ENCODE peak calls at places on chromosome 6, in eight cellular contexts. L is left ventricle myocardium inferior, I is prostate gland, T is tibial artery, J is fibroblast of lung, H is endothelial cell of umbilical vein, N is Calu3, U is NB4. Z is an unnamed sample.

GRCh38 chr6:36351152-36351571 is 14.5 kb upstream of the BNIP5 start:
- DNase-seq in L (no peak), I (no peak), T (no peak), J (peak), H (no peak), N (no peak), U (no peak), Z (no peak)

GRCh38 chr6:25172819-25173218 is 106.4 kb upstream of the CARMIL1 start:
- DNase-seq in L (no peak), I (no peak), T (no peak), J (peak), H (no peak), N (peak), U (no peak), Z (no peak)

GRCh38 chr6:110320307-110320706 is 37.8 kb downstream of the METTL24 start:
- DNase-seq in L (no peak), I (no peak), T (no peak), J (no peak), H (no peak), N (no peak), U (no peak), Z (no peak)

GRCh38 chr6:52663120-52663934 is 7.6 kb upstream of the TMEM14A start:
- DNase-seq in L (no peak), I (peak), T (peak), J (peak), H (peak), N (peak), U (peak), Z (peak)

GRCh38 chr6:98958791-98959190 is 11.0 kb upstream of the FBXL4 start:
- DNase-seq in L (no peak), I (peak), T (no peak), J (no peak), H (peak), N (no peak), U (no peak), Z (no peak)

GRCh38 chr6:151722342-151722741 is 85.1 kb upstream of the ESR1 start:
- DNase-seq in L (no peak), I (no peak), T (no peak), J (no peak), H (no peak), N (no peak), U (no peak), Z (no peak)

GRCh38 chr6:71619836-71620235 is 266.5 kb upstream of the RIMS1 start:
- DNase-seq in L (no peak), I (no peak), T (no peak), J (no peak), H (no peak), N (no peak), U (no peak), Z (no peak)

GRCh38 chr6:17633465-17634188 is 33.5 kb downstream of the FAM8A1 start:
- DNase-seq in L (no peak), I (no peak), T (no peak), J (no peak), H (no peak), N (no peak), U (no peak), Z (no peak)

GRCh38 chr6:15200087-15200486 is 45.8 kb upstream of the JARID2 start:
- DNase-seq in L (no peak), I (no peak), T (no peak), J (no peak), H (no peak), N (no peak), U (no peak), Z (no peak)

GRCh38 chr6:160348552-160349441 is 619 bp downstream of the SLC22A3 start:
- DNase-seq in L (no peak), I (no peak), T (no peak), J (peak), H (no peak), N (peak), U (no peak), Z (no peak)

GRCh38 chr6:34074064-34074739 is 71.7 kb downstream of the GRM4 start:
- DNase-seq in L (no peak), I (no peak), T (no peak), J (no peak), H (no peak), N (no peak), U (no peak), Z (no peak)

GRCh38 chr6:80502871-80503270 is 396.4 kb downstream of the BCKDHB start:
- DNase-seq in L (no peak), I (no peak), T (no peak), J (no peak), H (no peak), N (no peak), U (no peak), Z (no peak)

GRCh38 chr6:135853227-135853626 is 1.7 kb downstream of the PDE7B start:
- DNase-seq in L (no peak), I (no peak), T (no peak), J (peak), H (peak), N (no peak), U (no peak), Z (no peak)

GRCh38 chr6:10309826-10310405 is 105.0 kb downstream of the TFAP2A start:
- DNase-seq in L (no peak), I (no peak), T (no peak), J (no peak), H (no peak), N (no peak), U (no peak), Z (no peak)

GRCh38 chr6:40955181-40955550 is 83.9 kb downstream of the UNC5CL start:
- DNase-seq in L (no peak), I (no peak), T (no peak), J (no peak), H (no peak), N (no peak), U (no peak), Z (no peak)

GRCh38 chr6:125798734-125799510 is 8.2 kb downstream of the NCOA7 start:
- DNase-seq in L (no peak), I (no peak), T (no peak), J (no peak), H (no peak), N (no peak), U (peak), Z (no peak)

GRCh38 chr6:16163066-16163465 is 34.2 kb downstream of the MYLIP start:
- DNase-seq in L (no peak), I (no peak), T (no peak), J (no peak), H (peak), N (no peak), U (no peak), Z (no peak)

GRCh38 chr6:147287869-147288271 is 83.7 kb downstream of the STXBP5 start:
- DNase-seq in L (no peak), I (no peak), T (no peak), J (peak), H (peak), N (peak), U (no peak), Z (no peak)

GRCh38 chr6:110322151-110323003 is 35.8 kb downstream of the METTL24 start:
- DNase-seq in L (no peak), I (no peak), T (no peak), J (no peak), H (no peak), N (no peak), U (peak), Z (no peak)

GRCh38 chr6:155778336-155778735 is 322.7 kb upstream of the NOX3 start:
- DNase-seq in L (no peak), I (no peak), T (no peak), J (no peak), H (no peak), N (no peak), U (no peak), Z (no peak)

GRCh38 chr6:155782320-155782730 is 326.7 kb upstream of the NOX3 start:
- DNase-seq in L (no peak), I (peak), T (no peak), J (peak), H (peak), N (peak), U (no peak), Z (no peak)

GRCh38 chr6:155782739-155783459 is 327.3 kb upstream of the NOX3 start:
- DNase-seq in L (no peak), I (no peak), T (no peak), J (peak), H (no peak), N (no peak), U (no peak), Z (no peak)

DNA sequence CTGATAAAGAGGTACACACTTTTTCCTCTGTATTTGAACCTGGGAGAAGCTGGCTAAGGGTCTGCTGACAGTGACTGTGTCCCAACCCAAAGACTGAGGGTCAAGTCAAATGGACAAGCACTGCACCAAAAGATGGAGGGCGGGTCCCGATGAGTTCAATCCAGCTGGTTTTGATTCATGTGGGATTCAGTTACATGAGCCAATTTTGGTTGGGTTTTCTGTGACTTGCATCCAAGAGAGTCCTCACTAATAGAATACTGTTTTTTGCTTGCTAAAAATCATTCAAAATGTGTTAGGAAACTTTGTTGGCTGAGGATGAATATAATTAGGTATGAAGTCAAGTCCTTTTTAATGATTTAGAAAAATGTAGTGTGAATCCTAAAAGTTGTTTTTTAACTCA is 323.8 kb upstream of the NOX3 start:
- DNase-seq in L (no peak), I (no peak), T (no peak), J (no peak), H (no peak), N (no peak), U (no peak), Z (no peak)
- TF ChIP-seq CTCF in L (no peak), I (no peak), T (no peak), J (no peak), H (no peak), N (no peak), U (no peak), Z (no peak)

GRCh38 chr6:165689699-165690098 is 26.7 kb upstream of the PDE10A start:
- DNase-seq in L (no peak), I (no peak), T (no peak), J (no peak), H (no peak), N (no peak), U (no peak), Z (no peak)
- TF ChIP-seq CTCF in L (no peak), I (no peak), T (no peak), J (no peak), H (no peak), N (no peak), U (peak), Z (no peak)

DNA sequence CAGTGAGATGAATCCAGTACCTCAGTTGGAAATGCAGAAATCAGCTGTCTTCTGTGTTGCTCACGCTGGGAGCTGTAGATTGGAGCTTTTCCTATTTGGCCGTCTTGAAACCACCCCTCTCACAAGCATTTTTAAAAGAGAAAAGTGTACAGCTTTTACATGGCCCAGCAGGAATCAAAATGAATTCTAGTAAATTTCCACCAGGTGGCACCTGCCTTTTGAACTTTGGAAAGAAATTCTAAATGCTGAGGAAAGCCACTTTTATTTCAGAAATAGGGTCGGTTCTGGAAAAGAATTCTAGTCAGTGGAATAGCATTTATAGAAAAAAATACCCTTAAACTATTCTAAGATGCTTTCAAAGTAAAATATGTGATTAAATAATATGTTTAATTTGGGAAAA is 647.8 kb downstream of the CD109 start:
- DNase-seq in L (no peak), I (no peak), T (no peak), J (no peak), H (no peak), N (no peak), U (no peak), Z (no peak)
- TF ChIP-seq CTCF in L (no peak), I (no peak), T (no peak), J (no peak), H (peak), N (peak), U (no peak), Z (no peak)

DNA sequence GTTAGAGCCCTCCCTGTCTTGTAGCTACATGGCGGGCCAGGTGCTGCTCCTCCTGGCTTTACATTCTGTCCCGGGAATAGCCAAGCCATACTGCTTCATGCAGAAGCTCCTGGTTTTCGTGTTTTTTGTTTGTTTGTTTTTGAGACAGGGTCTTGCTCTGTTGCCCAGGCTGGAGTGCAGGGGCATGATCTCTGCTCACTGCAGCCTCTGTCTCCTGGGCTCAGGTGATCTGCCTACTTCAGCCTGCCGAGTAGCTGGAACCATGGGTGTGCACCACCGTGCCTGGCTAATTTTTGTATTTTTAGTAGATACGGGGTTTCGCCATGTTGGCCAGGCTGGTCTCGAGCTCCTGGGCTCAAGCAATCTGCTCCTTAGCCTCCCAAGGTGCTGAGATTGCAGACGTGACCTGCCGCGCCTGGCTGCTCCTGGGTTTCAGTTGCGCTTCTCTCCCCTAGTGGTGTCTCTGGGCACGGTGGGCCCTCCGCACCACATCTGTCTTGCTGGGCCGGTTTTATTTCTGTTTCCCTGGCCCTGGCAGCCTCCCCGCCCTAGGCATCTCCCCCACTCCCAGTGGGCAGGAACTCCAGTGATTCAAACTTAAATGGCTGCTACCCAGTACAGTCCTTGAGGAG is 12.9 kb downstream of the CDYL start:
- DNase-seq in L (no peak), I (no peak), T (no peak), J (no peak), H (no peak), N (no peak), U (no peak), Z (no peak)
- TF ChIP-seq CTCF in L (no peak), I (no peak), T (no peak), J (no peak), H (no peak), N (no peak), U (no peak), Z (no peak)

GRCh38 chr6:90982051-90982450 is 395.2 kb upstream of the MAP3K7 start:
- DNase-seq in L (no peak), I (no peak), T (no peak), J (no peak), H (no peak), N (peak), U (no peak), Z (no peak)
- TF ChIP-seq CTCF in L (no peak), I (no peak), T (no peak), J (no peak), H (no peak), N (no peak), U (no peak), Z (no peak)

DNA sequence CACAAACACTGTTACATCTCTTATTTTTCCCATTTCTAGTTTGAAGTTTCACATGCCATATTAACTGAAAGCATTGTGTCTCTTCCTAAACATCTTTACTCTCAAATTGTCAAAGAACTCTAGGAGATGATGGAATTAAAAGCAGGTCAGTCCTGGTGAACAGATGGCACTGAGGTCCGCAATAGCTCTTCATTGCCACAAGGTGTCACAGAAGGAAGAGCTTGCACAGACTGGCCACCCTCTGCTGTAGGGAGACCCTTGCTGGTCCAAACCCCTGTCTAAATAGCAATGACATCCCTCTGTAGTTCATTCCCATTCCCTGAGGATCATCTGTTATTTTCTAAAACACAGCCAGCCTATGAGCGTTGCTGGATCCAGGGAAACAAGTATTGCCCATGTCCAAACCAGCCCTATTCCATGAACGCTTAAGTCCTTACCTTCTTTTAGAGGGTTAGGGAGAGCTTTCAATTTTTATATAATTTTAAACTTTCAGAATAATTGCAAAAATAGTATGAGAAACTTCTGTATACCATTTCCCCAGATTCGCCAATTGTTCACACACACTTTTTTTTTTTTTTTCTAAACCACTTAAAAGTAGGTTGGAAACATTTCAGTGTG is 10.1 kb upstream of the HDAC2 start:
- DNase-seq in L (no peak), I (no peak), T (no peak), J (peak), H (peak), N (peak), U (peak), Z (no peak)
- TF ChIP-seq CTCF in L (peak), I (no peak), T (peak), J (peak), H (peak), N (peak), U (peak), Z (peak)

DNA sequence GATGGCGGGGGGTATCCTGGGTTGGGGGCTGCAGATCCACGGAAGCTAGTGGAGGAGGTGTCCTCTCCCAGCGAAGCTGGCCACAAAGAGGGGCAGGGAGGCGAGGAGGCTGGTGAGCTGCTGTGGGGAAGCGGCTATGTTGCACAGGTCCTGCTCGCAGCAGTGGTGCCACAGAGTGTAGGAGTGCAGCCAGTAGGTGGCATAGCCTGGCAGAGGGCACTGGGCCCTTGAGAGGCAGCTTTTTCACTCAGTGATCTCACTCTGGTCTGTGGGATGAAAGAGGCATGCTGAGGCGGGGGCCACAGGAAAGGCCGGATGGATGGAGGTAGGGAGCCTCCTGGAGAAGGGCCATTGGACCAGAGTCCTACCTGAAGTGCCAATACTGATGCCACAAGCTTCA is 2.9 kb upstream of the LY6G6D start:
- DNase-seq in L (no peak), I (no peak), T (no peak), J (no peak), H (no peak), N (peak), U (no peak), Z (no peak)
- TF ChIP-seq CTCF in L (peak), I (no peak), T (peak), J (no peak), H (peak), N (peak), U (no peak), Z (peak)

Z was measured in CD14-positive monocyte.